ENCODE peak calls at places on chromosomes 5 and 9, in seven cellular contexts. L, W, A, G, X, B and S are unnamed samples.
A peak's percentile ranks its signal among the peaks of the same experiment; 100 is the strongest.

GRCh38 chr5:112036206-112036605 is 279.2 kb upstream of the NREP start:
- DNase-seq in B (no peak), G (no peak), W (no peak), X (no peak), A (no peak), L (no peak), S (no peak)

GRCh38 chr5:149616727-149617284 is 35.5 kb downstream of the ARHGEF37 start:
- DNase-seq in X (no peak), W (no peak), B (peak; percentile 79), L (no peak), G (no peak), A (no peak), S (no peak)

GRCh38 chr9:134355561-134356278 is 29.5 kb downstream of the RXRA start:
- DNase-seq in L (no peak), X (no peak), W (no peak), A (no peak), B (no peak), G (no peak), S (peak; percentile 19)

GRCh38 chr5:10556331-10556807 is 7.5 kb upstream of the ANKRD33B start:
- DNase-seq in X (no peak), A (peak; percentile 59), L (peak; percentile 14), W (no peak), B (no peak), G (no peak), S (no peak)

GRCh38 chr5:162488077-162488476 is 420.5 kb downstream of the GABRG2 start:
- DNase-seq in A (peak; percentile 2), G (no peak), L (no peak), W (no peak), X (no peak), B (no peak), S (no peak)

GRCh38 chr5:44774279-44774880 is 34.4 kb upstream of the MRPS30 start:
- DNase-seq in B (peak; percentile 48), G (peak; percentile 14), A (peak; percentile 67), X (no peak), L (no peak), W (peak; percentile 4), S (no peak)

GRCh38 chr5:927172-928015 is 34.7 kb downstream of the TRIP13 start:
- DNase-seq in B (no peak), A (no peak), W (no peak), G (no peak), X (no peak), L (no peak), S (no peak)

GRCh38 chr9:125600194-125600593 is 106.8 kb downstream of the MAPKAP1 start:
- DNase-seq in B (no peak), X (no peak), L (no peak), A (peak; percentile 2), W (no peak), G (peak; percentile 47), S (no peak)

GRCh38 chr9:70046274-70047070 is 2.8 kb downstream of the MAMDC2 start:
- DNase-seq in L (peak; percentile 47), X (no peak), A (peak; percentile 22), W (no peak), B (peak; percentile 59), G (no peak), S (no peak)

GRCh38 chr9:132192728-132193127 is 30.9 kb downstream of the NTNG2 start:
- DNase-seq in W (no peak), L (no peak), X (no peak), G (no peak), B (no peak), A (no peak), S (no peak)

GRCh38 chr5:138632900-138633489 is 57.8 kb upstream of the HSPA9 start:
- DNase-seq in G (peak; percentile 72), B (no peak), W (peak; percentile 77), X (peak; percentile 68), L (peak; percentile 60), A (peak; percentile 90), S (peak; percentile 61)

GRCh38 chr5:143714629-143715028 is 97.3 kb upstream of the HMHB1 start:
- DNase-seq in G (no peak), X (no peak), B (no peak), L (no peak), W (no peak), A (no peak), S (no peak)

GRCh38 chr9:10045598-10045997 is 567.2 kb downstream of the PTPRD start:
- DNase-seq in B (peak; percentile 18), W (no peak), L (no peak), G (no peak), X (no peak), A (peak; percentile 14), S (no peak)

GRCh38 chr5:124747770-124748686 is 1.6 kb upstream of the ZNF608 start:
- DNase-seq in G (no peak), X (peak; percentile 11), W (no peak), A (peak; percentile 50), L (no peak), B (peak; percentile 43), S (no peak)

GRCh38 chr5:143453722-143454121 is 50.2 kb upstream of the NR3C1 start:
- DNase-seq in A (no peak), B (no peak), X (no peak), L (no peak), G (no peak), W (no peak), S (no peak)

GRCh38 chr5:103461223-103461622 is 101.4 kb downstream of the NUDT12 start:
- DNase-seq in A (peak; percentile 59), W (peak; percentile 44), G (no peak), X (no peak), L (no peak), B (no peak), S (no peak)

GRCh38 chr9:3508531-3509374 is 17.0 kb downstream of the RFX3 start:
- DNase-seq in X (no peak), B (no peak), A (peak; percentile 6), L (no peak), G (no peak), W (no peak), S (no peak)

GRCh38 chr5:78548216-78548615 is 100.4 kb downstream of the LHFPL2 start:
- DNase-seq in B (no peak), W (no peak), L (no peak), X (no peak), A (no peak), G (no peak), S (no peak)

GRCh38 chr5:151223447-151224264 is at the start of gene CCDC69:
- DNase-seq in L (peak; percentile 76), X (peak; percentile 81), A (peak; percentile 72), G (peak; percentile 89), W (no peak), B (peak; percentile 75), S (peak; percentile 79)

GRCh38 chr5:151222054-151222768 is 1.7 kb downstream of the CCDC69 start:
- DNase-seq in B (no peak), G (peak; percentile 35), L (no peak), A (no peak), W (no peak), X (no peak), S (no peak)

GRCh38 chr5:151224372-151224771 is 480 bp upstream of the CCDC69 start:
- DNase-seq in X (no peak), G (no peak), A (no peak), B (peak; percentile 31), L (no peak), W (no peak), S (no peak)

GRCh38 chr5:151221574-151221973 is 2.3 kb downstream of the CCDC69 start:
- DNase-seq in G (peak; percentile 48), B (no peak), L (no peak), A (no peak), X (no peak), W (no peak), S (no peak)

GRCh38 chr5:151222769-151223446 is 984 bp downstream of the CCDC69 start:
- DNase-seq in G (peak; percentile 67), B (peak; percentile 74), W (no peak), A (no peak), X (peak; percentile 64), L (peak; percentile 57), S (no peak)
- TF ChIP-seq CTCF in G (no peak), B (no peak), W (no peak), A (no peak), X (no peak), L (no peak), S (no peak)

GRCh38 chr5:36621985-36622384 is 15.6 kb downstream of the SLC1A3 start:
- DNase-seq in W (no peak), A (no peak), B (no peak), G (no peak), X (no peak), L (no peak), S (no peak)

GRCh38 chr5:36614657-36615308 is 8.4 kb downstream of the SLC1A3 start:
- DNase-seq in G (no peak), W (no peak), X (no peak), B (no peak), L (no peak), A (peak; percentile 50), S (no peak)

GRCh38 chr5:36613771-36614656 is 7.6 kb downstream of the SLC1A3 start:
- DNase-seq in A (no peak), L (no peak), W (no peak), X (no peak), G (no peak), B (no peak), S (no peak)

GRCh38 chr5:36623832-36624231 is 17.4 kb downstream of the SLC1A3 start:
- DNase-seq in W (no peak), L (no peak), A (no peak), G (no peak), B (no peak), X (no peak), S (no peak)

DNA sequence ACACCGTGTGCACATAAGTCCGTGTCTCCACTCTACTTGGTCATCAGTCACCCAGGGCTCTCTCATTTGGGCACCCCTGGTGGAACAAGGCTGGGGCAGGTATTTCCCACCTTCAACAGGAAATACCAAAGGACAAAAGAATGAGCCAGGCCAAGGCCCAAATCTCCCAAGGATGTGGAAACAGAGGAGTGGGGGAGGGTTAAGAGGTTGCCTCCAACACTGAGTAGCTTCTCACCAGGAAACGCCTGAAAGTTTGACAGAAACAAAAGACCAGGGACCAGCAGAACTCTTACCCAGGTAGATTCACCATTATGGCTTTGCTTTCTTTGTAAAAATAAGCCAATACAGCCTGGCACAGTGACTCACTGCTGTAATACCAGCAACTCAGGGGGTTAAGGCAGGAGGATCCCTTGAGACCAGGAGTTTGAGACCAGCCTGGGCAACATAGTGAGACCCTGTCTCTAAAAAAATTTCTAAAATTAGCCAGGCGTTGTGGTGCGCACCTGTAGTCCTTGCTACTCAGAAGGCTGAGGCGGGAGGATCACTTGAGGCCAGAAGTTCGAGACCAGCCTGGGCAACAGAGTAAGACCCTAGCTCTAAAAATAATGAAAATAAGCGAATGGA is 12.7 kb downstream of the SLC1A3 start:
- DNase-seq in G (no peak), B (no peak), W (no peak), X (no peak), A (no peak), L (no peak), S (no peak)
- TF ChIP-seq CTCF in G (no peak), B (no peak), W (no peak), X (no peak), A (no peak), L (no peak), S (no peak)

DNA sequence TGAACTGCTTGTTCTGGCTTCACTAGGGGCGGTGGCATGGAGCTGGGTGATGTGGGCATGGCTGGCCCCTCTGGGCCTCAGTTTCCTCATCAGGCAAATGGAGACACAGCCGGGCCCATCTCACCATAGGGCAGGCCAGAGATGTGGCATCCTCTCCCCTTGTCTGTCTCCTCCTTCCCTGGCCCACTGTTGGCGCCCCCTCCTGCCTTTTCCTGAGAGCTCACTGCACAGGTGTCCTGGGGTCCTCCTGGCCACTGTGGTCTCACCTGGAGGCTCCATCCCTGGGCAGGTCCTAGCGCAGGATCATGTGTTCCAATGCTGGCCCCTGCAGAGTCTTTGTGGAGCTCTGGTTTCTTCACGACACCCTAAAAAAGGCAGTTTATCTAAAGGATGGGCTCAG is 53.5 kb downstream of the NEK6 start:
- DNase-seq in B (no peak), L (no peak), X (no peak), W (no peak), G (no peak), A (no peak), S (no peak)
- TF ChIP-seq CTCF in B (peak; percentile 10), L (no peak), X (no peak), W (no peak), G (no peak), A (no peak), S (no peak)

GRCh38 chr9:123102380-123103113 is 69.1 kb downstream of the GPR21 start:
- DNase-seq in G (no peak), X (no peak), L (no peak), B (no peak), W (no peak), A (no peak), S (no peak)
- TF ChIP-seq CTCF in G (no peak), X (no peak), L (no peak), B (peak; percentile 42), W (peak; percentile 10), A (peak; percentile 19), S (no peak)